ENCODE peak calls at places on chromosome 16, in seven cellular contexts. One of them, this sample, is unnamed.

GRCh38 chr16:3646348-3646920 is 8.1 kb upstream of the DNASE1 start:
- DNase-seq in right lobe of liver: no peak
- DNase-seq in psoas muscle: no peak
- DNase-seq in left ventricle myocardium inferior: no peak
- DNase-seq in fibroblast of lung: no peak
- DNase-seq in CD8-positive, alpha-beta memory T cell: no peak
- DNase-seq in esophagus squamous epithelium: no peak
- DNase-seq in this sample: no peak

GRCh38 chr16:4847774-4848587 is 700 bp downstream of the UBN1 start:
- DNase-seq in right lobe of liver: peak; percentile 71
- DNase-seq in psoas muscle: peak; percentile 82
- DNase-seq in left ventricle myocardium inferior: peak; percentile 47
- DNase-seq in fibroblast of lung: peak; percentile 66
- DNase-seq in CD8-positive, alpha-beta memory T cell: no peak
- DNase-seq in esophagus squamous epithelium: no peak
- DNase-seq in this sample: peak; percentile 21

GRCh38 chr16:4700997-4701743 is 7.8 kb downstream of the NUDT16L1 start:
- DNase-seq in right lobe of liver: peak; percentile 75
- DNase-seq in psoas muscle: peak; percentile 57
- DNase-seq in left ventricle myocardium inferior: peak; percentile 64
- DNase-seq in fibroblast of lung: no peak
- DNase-seq in CD8-positive, alpha-beta memory T cell: no peak
- DNase-seq in esophagus squamous epithelium: no peak
- DNase-seq in this sample: no peak

GRCh38 chr16:4538386-4539235 is at the start of gene CDIP1:
- DNase-seq in right lobe of liver: peak; percentile 98
- DNase-seq in psoas muscle: peak; percentile 99
- DNase-seq in left ventricle myocardium inferior: peak; percentile 97
- DNase-seq in fibroblast of lung: peak; percentile 90
- DNase-seq in CD8-positive, alpha-beta memory T cell: peak; percentile 96
- DNase-seq in esophagus squamous epithelium: peak; percentile 78
- DNase-seq in this sample: peak; percentile 79

GRCh38 chr16:3509470-3509928 is 8.7 kb downstream of the CLUAP1 start:
- DNase-seq in right lobe of liver: peak; percentile 43
- DNase-seq in psoas muscle: no peak
- DNase-seq in left ventricle myocardium inferior: no peak
- DNase-seq in fibroblast of lung: no peak
- DNase-seq in CD8-positive, alpha-beta memory T cell: peak; percentile 91
- DNase-seq in esophagus squamous epithelium: no peak
- DNase-seq in this sample: peak; percentile 68

GRCh38 chr16:86862596-86862995 is 284.2 kb downstream of the FOXL1 start:
- DNase-seq in right lobe of liver: no peak
- DNase-seq in psoas muscle: no peak
- DNase-seq in left ventricle myocardium inferior: peak; percentile 29
- DNase-seq in fibroblast of lung: no peak
- DNase-seq in CD8-positive, alpha-beta memory T cell: no peak
- DNase-seq in esophagus squamous epithelium: no peak
- DNase-seq in this sample: no peak

GRCh38 chr16:55735120-55735781 is 79.5 kb downstream of the SLC6A2 start:
- DNase-seq in right lobe of liver: no peak
- DNase-seq in psoas muscle: no peak
- DNase-seq in left ventricle myocardium inferior: no peak
- DNase-seq in fibroblast of lung: no peak
- DNase-seq in CD8-positive, alpha-beta memory T cell: no peak
- DNase-seq in esophagus squamous epithelium: no peak
- DNase-seq in this sample: no peak

GRCh38 chr16:62950351-62950750 is 914.1 kb upstream of the CDH8 start:
- DNase-seq in right lobe of liver: no peak
- DNase-seq in psoas muscle: no peak
- DNase-seq in left ventricle myocardium inferior: no peak
- DNase-seq in fibroblast of lung: no peak
- DNase-seq in CD8-positive, alpha-beta memory T cell: no peak
- DNase-seq in esophagus squamous epithelium: no peak
- DNase-seq in this sample: no peak

GRCh38 chr16:85461814-85462404 is 151.2 kb upstream of the GSE1 start:
- DNase-seq in right lobe of liver: no peak
- DNase-seq in psoas muscle: no peak
- DNase-seq in left ventricle myocardium inferior: no peak
- DNase-seq in fibroblast of lung: peak; percentile 62
- DNase-seq in CD8-positive, alpha-beta memory T cell: no peak
- DNase-seq in esophagus squamous epithelium: no peak
- DNase-seq in this sample: no peak

GRCh38 chr16:53968454-53968853 is 264.5 kb downstream of the FTO start:
- DNase-seq in right lobe of liver: no peak
- DNase-seq in psoas muscle: peak; percentile 55
- DNase-seq in left ventricle myocardium inferior: no peak
- DNase-seq in fibroblast of lung: peak; percentile 38
- DNase-seq in CD8-positive, alpha-beta memory T cell: no peak
- DNase-seq in esophagus squamous epithelium: no peak
- DNase-seq in this sample: no peak

GRCh38 chr16:3793161-3793576 is 75.8 kb upstream of the TRAP1 start:
- DNase-seq in right lobe of liver: no peak
- DNase-seq in psoas muscle: peak; percentile 69
- DNase-seq in left ventricle myocardium inferior: peak; percentile 33
- DNase-seq in fibroblast of lung: peak; percentile 24
- DNase-seq in CD8-positive, alpha-beta memory T cell: no peak
- DNase-seq in esophagus squamous epithelium: no peak
- DNase-seq in this sample: no peak

GRCh38 chr16:87703071-87703470 is 62.7 kb downstream of the KLHDC4 start:
- DNase-seq in right lobe of liver: no peak
- DNase-seq in psoas muscle: no peak
- DNase-seq in left ventricle myocardium inferior: no peak
- DNase-seq in fibroblast of lung: no peak
- DNase-seq in CD8-positive, alpha-beta memory T cell: no peak
- DNase-seq in esophagus squamous epithelium: no peak
- DNase-seq in this sample: no peak

GRCh38 chr16:56451753-56452689 is 667 bp downstream of the OGFOD1 start:
- DNase-seq in right lobe of liver: peak; percentile 60
- DNase-seq in psoas muscle: peak; percentile 84
- DNase-seq in left ventricle myocardium inferior: no peak
- DNase-seq in fibroblast of lung: peak; percentile 45
- DNase-seq in CD8-positive, alpha-beta memory T cell: no peak
- DNase-seq in esophagus squamous epithelium: no peak
- DNase-seq in this sample: no peak

GRCh38 chr16:70653809-70654771 is 7.7 kb downstream of the IL34 start:
- DNase-seq in right lobe of liver: no peak
- DNase-seq in psoas muscle: peak; percentile 82
- DNase-seq in left ventricle myocardium inferior: peak; percentile 79
- DNase-seq in fibroblast of lung: peak; percentile 70
- DNase-seq in CD8-positive, alpha-beta memory T cell: peak; percentile 78
- DNase-seq in esophagus squamous epithelium: no peak
- DNase-seq in this sample: peak; percentile 41

GRCh38 chr16:2008631-2009301 is 855 bp downstream of the ZNF598 start:
- DNase-seq in right lobe of liver: peak; percentile 90
- DNase-seq in psoas muscle: peak; percentile 60
- DNase-seq in left ventricle myocardium inferior: peak; percentile 17
- DNase-seq in fibroblast of lung: no peak
- DNase-seq in CD8-positive, alpha-beta memory T cell: no peak
- DNase-seq in esophagus squamous epithelium: no peak
- DNase-seq in this sample: no peak

GRCh38 chr16:57720142-57720575 is 15.4 kb upstream of the KATNB1 start:
- DNase-seq in right lobe of liver: peak; percentile 84
- DNase-seq in psoas muscle: no peak
- DNase-seq in left ventricle myocardium inferior: no peak
- DNase-seq in fibroblast of lung: peak; percentile 36
- DNase-seq in CD8-positive, alpha-beta memory T cell: no peak
- DNase-seq in esophagus squamous epithelium: no peak
- DNase-seq in this sample: no peak

GRCh38 chr16:27628216-27628945 is 78.4 kb downstream of the KATNIP start:
- DNase-seq in right lobe of liver: no peak
- DNase-seq in psoas muscle: no peak
- DNase-seq in left ventricle myocardium inferior: no peak
- DNase-seq in fibroblast of lung: no peak
- DNase-seq in CD8-positive, alpha-beta memory T cell: no peak
- DNase-seq in esophagus squamous epithelium: no peak
- DNase-seq in this sample: no peak

GRCh38 chr16:84647830-84648594 is at the start of gene KLHL36:
- DNase-seq in right lobe of liver: peak; percentile 71
- DNase-seq in psoas muscle: peak; percentile 79
- DNase-seq in left ventricle myocardium inferior: peak; percentile 69
- DNase-seq in fibroblast of lung: no peak
- DNase-seq in CD8-positive, alpha-beta memory T cell: peak; percentile 82
- DNase-seq in esophagus squamous epithelium: no peak
- DNase-seq in this sample: peak; percentile 77

GRCh38 chr16:851871-852270 is 51.3 kb upstream of the GNG13 start:
- DNase-seq in right lobe of liver: no peak
- DNase-seq in psoas muscle: peak; percentile 40
- DNase-seq in left ventricle myocardium inferior: no peak
- DNase-seq in fibroblast of lung: no peak
- DNase-seq in CD8-positive, alpha-beta memory T cell: no peak
- DNase-seq in esophagus squamous epithelium: no peak
- DNase-seq in this sample: no peak
- H3K9me3 ChIP-seq in right lobe of liver: no peaks in the 10 kb centered on the region
- H3K9me3 ChIP-seq in psoas muscle: no peaks in the 10 kb centered on the region
- H3K9me3 ChIP-seq in left ventricle myocardium inferior: no peaks in the 10 kb centered on the region
- H3K9me3 ChIP-seq in fibroblast of lung: no peaks in the 10 kb centered on the region
- H3K9me3 ChIP-seq in CD8-positive, alpha-beta memory T cell: no peaks in the 10 kb centered on the region
- H3K9me3 ChIP-seq in esophagus squamous epithelium: no peaks in the 10 kb centered on the region
- H3K9me3 ChIP-seq in this sample: no peaks in the 10 kb centered on the region

GRCh38 chr16:68577352-68577853 is 38.3 kb downstream of the ZFP90 start:
- DNase-seq in right lobe of liver: no peak
- DNase-seq in psoas muscle: no peak
- DNase-seq in left ventricle myocardium inferior: no peak
- DNase-seq in fibroblast of lung: no peak
- DNase-seq in CD8-positive, alpha-beta memory T cell: no peak
- DNase-seq in esophagus squamous epithelium: no peak
- DNase-seq in this sample: no peak

GRCh38 chr16:68574479-68574878 is 35.4 kb downstream of the ZFP90 start:
- DNase-seq in right lobe of liver: no peak
- DNase-seq in psoas muscle: no peak
- DNase-seq in left ventricle myocardium inferior: no peak
- DNase-seq in fibroblast of lung: no peak
- DNase-seq in CD8-positive, alpha-beta memory T cell: no peak
- DNase-seq in esophagus squamous epithelium: no peak
- DNase-seq in this sample: no peak

GRCh38 chr16:68575082-68575481 is 36.0 kb downstream of the ZFP90 start:
- DNase-seq in right lobe of liver: no peak
- DNase-seq in psoas muscle: no peak
- DNase-seq in left ventricle myocardium inferior: no peak
- DNase-seq in fibroblast of lung: no peak
- DNase-seq in CD8-positive, alpha-beta memory T cell: no peak
- DNase-seq in esophagus squamous epithelium: no peak
- DNase-seq in this sample: no peak
- H3K9me3 ChIP-seq in right lobe of liver: no peaks in the 10 kb centered on the region
- H3K9me3 ChIP-seq in psoas muscle: peaks cover 80% of the 10 kb centered on the region
- H3K9me3 ChIP-seq in left ventricle myocardium inferior: peaks cover 100% of the 10 kb centered on the region
- H3K9me3 ChIP-seq in fibroblast of lung: peaks cover 2% of the 10 kb centered on the region
- H3K9me3 ChIP-seq in CD8-positive, alpha-beta memory T cell: peaks cover 43% of the 10 kb centered on the region
- H3K9me3 ChIP-seq in esophagus squamous epithelium: no peaks in the 10 kb centered on the region
- H3K9me3 ChIP-seq in this sample: peaks cover 29% of the 10 kb centered on the region

GRCh38 chr16:80113876-80114574 is 426.8 kb upstream of the DYNLRB2 start:
- DNase-seq in right lobe of liver: no peak
- DNase-seq in psoas muscle: no peak
- DNase-seq in left ventricle myocardium inferior: no peak
- DNase-seq in fibroblast of lung: peak; percentile 9
- DNase-seq in CD8-positive, alpha-beta memory T cell: no peak
- DNase-seq in esophagus squamous epithelium: no peak
- DNase-seq in this sample: no peak

GRCh38 chr16:80116711-80117110 is 424.1 kb upstream of the DYNLRB2 start:
- DNase-seq in right lobe of liver: no peak
- DNase-seq in psoas muscle: no peak
- DNase-seq in left ventricle myocardium inferior: no peak
- DNase-seq in fibroblast of lung: no peak
- DNase-seq in CD8-positive, alpha-beta memory T cell: no peak
- DNase-seq in esophagus squamous epithelium: no peak
- DNase-seq in this sample: no peak

GRCh38 chr16:80114699-80115098 is 426.1 kb upstream of the DYNLRB2 start:
- DNase-seq in right lobe of liver: no peak
- DNase-seq in psoas muscle: no peak
- DNase-seq in left ventricle myocardium inferior: no peak
- DNase-seq in fibroblast of lung: peak; percentile 47
- DNase-seq in CD8-positive, alpha-beta memory T cell: no peak
- DNase-seq in esophagus squamous epithelium: no peak
- DNase-seq in this sample: no peak

GRCh38 chr16:80120899-80121521 is 419.8 kb upstream of the DYNLRB2 start:
- DNase-seq in right lobe of liver: no peak
- DNase-seq in psoas muscle: no peak
- DNase-seq in left ventricle myocardium inferior: no peak
- DNase-seq in fibroblast of lung: no peak
- DNase-seq in CD8-positive, alpha-beta memory T cell: no peak
- DNase-seq in esophagus squamous epithelium: no peak
- DNase-seq in this sample: no peak

DNA sequence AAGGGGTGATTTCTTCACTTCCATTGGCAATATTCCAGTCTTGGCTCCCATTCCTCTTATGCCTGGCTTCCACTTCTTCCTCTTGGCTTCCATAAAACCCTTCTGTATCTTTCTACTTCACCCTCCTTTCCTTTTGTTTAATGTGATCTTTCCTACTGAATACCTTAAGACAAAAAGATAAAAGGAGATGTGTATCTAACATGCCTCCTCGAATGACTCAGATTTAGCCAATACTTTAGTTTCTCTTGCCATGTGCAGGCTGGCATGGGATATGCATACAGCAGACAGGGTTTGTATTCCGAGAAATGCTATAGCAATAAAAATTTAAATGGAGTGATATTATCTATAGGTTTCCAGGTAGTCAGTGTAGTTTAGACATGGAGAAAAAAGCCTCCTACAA is 423.1 kb upstream of the DYNLRB2 start:
- DNase-seq in right lobe of liver: no peak
- DNase-seq in psoas muscle: no peak
- DNase-seq in left ventricle myocardium inferior: no peak
- DNase-seq in fibroblast of lung: no peak
- DNase-seq in CD8-positive, alpha-beta memory T cell: no peak
- DNase-seq in esophagus squamous epithelium: no peak
- DNase-seq in this sample: no peak
- H3K9me3 ChIP-seq in right lobe of liver: no peaks in the 10 kb centered on the region
- H3K9me3 ChIP-seq in psoas muscle: no peaks in the 10 kb centered on the region
- H3K9me3 ChIP-seq in left ventricle myocardium inferior: no peaks in the 10 kb centered on the region
- H3K9me3 ChIP-seq in fibroblast of lung: no peaks in the 10 kb centered on the region
- H3K9me3 ChIP-seq in CD8-positive, alpha-beta memory T cell: no peaks in the 10 kb centered on the region
- H3K9me3 ChIP-seq in esophagus squamous epithelium: no peaks in the 10 kb centered on the region
- H3K9me3 ChIP-seq in this sample: no peaks in the 10 kb centered on the region

DNA sequence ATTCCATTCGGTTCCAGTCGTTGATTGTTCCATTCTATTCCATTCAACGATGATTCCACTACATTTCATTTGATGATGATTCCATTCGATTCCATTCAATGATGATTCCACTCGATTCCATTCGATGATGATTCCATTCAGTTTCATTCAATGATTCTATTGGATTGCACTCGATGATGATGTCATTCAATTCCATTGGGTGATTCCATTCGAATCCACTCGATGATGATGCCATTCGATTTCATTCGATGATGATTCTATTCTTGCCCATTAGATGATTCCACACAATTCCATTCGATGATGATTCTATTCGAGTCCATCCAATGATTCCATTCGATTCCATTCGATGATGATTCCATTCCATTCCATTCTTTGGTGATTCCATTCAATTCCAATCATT is 1283.7 kb downstream of the TP53TG3F start:
- DNase-seq in right lobe of liver: no peak
- DNase-seq in psoas muscle: no peak
- DNase-seq in left ventricle myocardium inferior: no peak
- DNase-seq in fibroblast of lung: no peak
- DNase-seq in CD8-positive, alpha-beta memory T cell: no peak
- DNase-seq in esophagus squamous epithelium: no peak
- DNase-seq in this sample: no peak
- H3K9me3 ChIP-seq in right lobe of liver: no peaks in the 10 kb centered on the region
- H3K9me3 ChIP-seq in psoas muscle: peaks cover 52% of the 10 kb centered on the region
- H3K9me3 ChIP-seq in left ventricle myocardium inferior: peaks cover 79% of the 10 kb centered on the region
- H3K9me3 ChIP-seq in fibroblast of lung: no peaks in the 10 kb centered on the region
- H3K9me3 ChIP-seq in CD8-positive, alpha-beta memory T cell: peaks cover 25% of the 10 kb centered on the region
- H3K9me3 ChIP-seq in esophagus squamous epithelium: no peaks in the 10 kb centered on the region
- H3K9me3 ChIP-seq in this sample: peaks cover 19% of the 10 kb centered on the region

This sample was measured in T-helper 17 cell.